ENCODE peak calls at places on chromosomes 11 and 22, in six cellular contexts. N is stimulated activated CD8-positive, alpha-beta memory T cell treated with anti-CD3 and anti-CD28 coated beads, Interleukin-15, amount 100 ng/mL, for 48 hours; A is AG04450; V is AG09309; S is activated CD8-positive, alpha-beta memory T cell treated with anti-CD3 and anti-CD28 coated beads for 24 hours; C is T-helper 2 cell. I is an unnamed sample.

GRCh38 chr22:36986242-36986821 is 32.9 kb downstream of the TST start:
- DNase-seq in N (peak), S (peak), V (no peak), C (no peak), A (no peak), I (no peak)

GRCh38 chr11:83070044-83070877 is 1.4 kb downstream of the RAB30 start:
- DNase-seq in S (no peak), N (no peak), A (no peak), V (peak), C (no peak), I (peak)

GRCh38 chr11:120527111-120527748 is 15.7 kb downstream of the GRIK4 start:
- DNase-seq in A (peak), C (no peak), N (no peak), V (no peak), S (no peak), I (no peak)

GRCh38 chr22:47166446-47167016 is 404.1 kb downstream of the TBC1D22A start:
- DNase-seq in C (no peak), A (no peak), S (no peak), V (no peak), N (no peak), I (no peak)

GRCh38 chr11:131823772-131824171 is 453.4 kb downstream of the NTM start:
- DNase-seq in A (no peak), N (no peak), V (no peak), C (no peak), S (no peak), I (no peak)

GRCh38 chr22:41822289-41823057 is 10.4 kb upstream of the SREBF2 start:
- DNase-seq in A (no peak), V (peak), N (no peak), S (peak), C (no peak), I (no peak)

GRCh38 chr22:21633481-21633880 is 921 bp downstream of the CCDC116 start:
- DNase-seq in A (no peak), N (no peak), V (no peak), C (no peak), S (no peak), I (no peak)

GRCh38 chr11:64419818-64420485 is 61.0 kb downstream of the RPS6KA4 start:
- DNase-seq in N (no peak), A (no peak), C (no peak), S (no peak), V (no peak), I (no peak)

GRCh38 chr11:30346068-30346688 is 23.3 kb downstream of the ARL14EP start:
- DNase-seq in A (peak), S (no peak), V (no peak), C (no peak), N (no peak), I (peak)

GRCh38 chr11:126334665-126335462 is 20.6 kb upstream of the ST3GAL4 start:
- DNase-seq in A (no peak), N (no peak), V (no peak), S (no peak), C (no peak), I (no peak)

GRCh38 chr11:37984991-37985390 is 1387.0 kb upstream of the RAG2 start:
- DNase-seq in N (no peak), A (no peak), C (no peak), V (no peak), S (no peak), I (peak)

GRCh38 chr11:104073950-104074349 is 37.5 kb downstream of the DDI1 start:
- DNase-seq in A (no peak), S (no peak), V (no peak), C (no peak), N (no peak), I (no peak)

GRCh38 chr11:69352715-69353325 is 58.9 kb downstream of the MYEOV start:
- DNase-seq in S (peak), V (peak), N (peak), A (peak), C (no peak), I (peak)

GRCh38 chr11:70552167-70552435 is 153.8 kb downstream of the CTTN start:
- DNase-seq in V (no peak), S (no peak), A (no peak), C (no peak), N (no peak), I (no peak)

GRCh38 chr11:10638285-10638684 is 55.3 kb downstream of the IRAG1 start:
- DNase-seq in N (no peak), C (no peak), V (no peak), S (no peak), A (no peak), I (no peak)

GRCh38 chr11:70071996-70072395 is 6.1 kb upstream of the ANO1 start:
- DNase-seq in V (no peak), A (no peak), N (no peak), S (no peak), C (no peak), I (no peak)

GRCh38 chr11:118106789-118107335 is 20.1 kb upstream of the SMIM35 start:
- DNase-seq in C (no peak), S (no peak), A (no peak), N (no peak), V (no peak), I (no peak)

GRCh38 chr11:8963569-8964323 is 496 bp downstream of the TMEM9B start:
- DNase-seq in S (no peak), A (no peak), C (peak), N (peak), V (no peak), I (no peak)

GRCh38 chr22:19886605-19887250 is 32.1 kb upstream of the GNB1L start:
- DNase-seq in V (peak), N (no peak), C (no peak), A (no peak), S (peak), I (peak)

GRCh38 chr11:8914661-8915018 is 3.7 kb downstream of the AKIP1 start:
- DNase-seq in C (no peak), A (no peak), N (no peak), V (no peak), S (no peak), I (no peak)

GRCh38 chr11:96393753-96394348 is 4.0 kb downstream of the JRKL start:
- DNase-seq in A (peak), C (no peak), S (no peak), N (no peak), V (no peak), I (no peak)

GRCh38 chr22:21657361-21658118 is 8.3 kb upstream of the PPIL2 start:
- DNase-seq in N (peak), V (no peak), S (peak), C (peak), A (no peak), I (no peak)

GRCh38 chr11:27462543-27462942 is 10.0 kb downstream of the LGR4 start:
- DNase-seq in C (no peak), N (no peak), V (no peak), S (no peak), A (no peak), I (no peak)

GRCh38 chr11:13288375-13289029 is 10.9 kb downstream of the BMAL1 start:
- DNase-seq in V (no peak), A (no peak), C (no peak), N (no peak), S (no peak), I (no peak)

GRCh38 chr22:42108848-42109247 is 18.3 kb upstream of the NDUFA6 start:
- DNase-seq in S (no peak), A (no peak), N (no peak), C (no peak), V (no peak), I (no peak)

GRCh38 chr11:79199729-79200354 is 241.0 kb downstream of the TENM4 start:
- DNase-seq in N (no peak), C (no peak), S (no peak), A (no peak), V (no peak), I (no peak)

I was measured in AG09319.